ENCODE peak calls at places on chromosomes 6 and 20, in four cellular contexts. T is CD8-positive, alpha-beta T cell; B is activated CD4-positive, alpha-beta T cell treated with anti-CD3 and anti-CD28 coated beads for 48 hours; J is psoas muscle. K is an unnamed sample.

GRCh38 chr6:43061861-43062260 is 2.4 kb downstream of the KLC4 start:
- DNase-seq in T (no peak), B (no peak), J (no peak), K (no peak)

GRCh38 chr6:118574051-118574865 is 26.2 kb downstream of the PLN start:
- DNase-seq in T (no peak), B (no peak), J (no peak), K (no peak)

GRCh38 chr6:164528539-164528938 is 780.9 kb downstream of the C6orf118 start:
- DNase-seq in T (no peak), B (no peak), J (no peak), K (no peak)

GRCh38 chr20:62437985-62438384 is 10.6 kb upstream of the RBBP8NL start:
- DNase-seq in T (no peak), B (no peak), J (no peak), K (no peak)

GRCh38 chr20:40249805-40250204 is 439.2 kb downstream of the MAFB start:
- DNase-seq in T (no peak), B (no peak), J (no peak), K (no peak)

GRCh38 chr20:35791823-35792222 is 20.0 kb downstream of the PHF20 start:
- DNase-seq in T (no peak), B (peak), J (no peak), K (no peak)

GRCh38 chr20:22763257-22763906 is 179.0 kb upstream of the FOXA2 start:
- DNase-seq in T (no peak), B (no peak), J (no peak), K (peak)

GRCh38 chr20:50815162-50815989 is 20.5 kb downstream of the BCAS4 start:
- DNase-seq in T (no peak), B (peak), J (no peak), K (peak)

GRCh38 chr6:55943329-55943728 is 67.9 kb upstream of the BMP5 start:
- DNase-seq in T (no peak), B (no peak), J (no peak), K (no peak)

GRCh38 chr6:109523478-109523877 is 40.5 kb upstream of the ZBTB24 start:
- DNase-seq in T (no peak), B (no peak), J (no peak), K (no peak)

GRCh38 chr20:5161536-5162164 is 34.8 kb downstream of the CDS2 start:
- DNase-seq in T (no peak), B (no peak), J (no peak), K (no peak)

GRCh38 chr6:138571585-138572199 is 72.4 kb upstream of the NHSL1 start:
- DNase-seq in T (no peak), B (no peak), J (no peak), K (no peak)

GRCh38 chr20:58073945-58074920 is 154.2 kb downstream of the ANKRD60 start:
- DNase-seq in T (no peak), B (no peak), J (peak), K (no peak)

GRCh38 chr6:6614096-6614964 is 25.8 kb downstream of the LY86 start:
- DNase-seq in T (no peak), B (peak), J (no peak), K (no peak)

GRCh38 chr20:6008254-6008653 is 45.6 kb downstream of the LRRN4 start:
- DNase-seq in T (no peak), B (no peak), J (peak), K (peak)

GRCh38 chr6:155147958-155148663 is 115.7 kb upstream of the CLDN20 start:
- DNase-seq in T (no peak), B (no peak), J (no peak), K (no peak)

GRCh38 chr6:30741789-30742315 is 635 bp downstream of the FLOT1 start:
- DNase-seq in T (no peak), B (no peak), J (no peak), K (no peak)

GRCh38 chr20:44031001-44031574 is 116.4 kb downstream of the TOX2 start:
- DNase-seq in T (peak), B (no peak), J (no peak), K (no peak)

GRCh38 chr6:75775219-75775618 is 26.2 kb downstream of the MYO6 start:
- DNase-seq in T (no peak), B (no peak), J (no peak), K (no peak)

GRCh38 chr20:2210646-2211556 is 84.9 kb upstream of the TGM3 start:
- DNase-seq in T (no peak), B (no peak), J (peak), K (peak)

GRCh38 chr6:88492824-88493223 is 326.7 kb upstream of the CNR1 start:
- DNase-seq in T (no peak), B (no peak), J (no peak), K (no peak)

GRCh38 chr6:5501837-5502236 is 240.5 kb downstream of the FARS2 start:
- DNase-seq in T (no peak), B (no peak), J (no peak), K (no peak)

K was measured in tibial artery.